ENCODE peak calls at places on chromosomes 6 and 20, in five cellular contexts. One of them, this sample, is unnamed.
A peak's percentile ranks its signal among the peaks of the same experiment; 100 is the strongest.

GRCh38 chr6:95280690-95281273 is 296.6 kb upstream of the MANEA start:
- DNase-seq in psoas muscle: no peak
- DNase-seq in mammary epithelial cell: no peak
- DNase-seq in SJSA1: no peak
- DNase-seq in cardiac muscle cell: peak; percentile 80
- DNase-seq in this sample: no peak

GRCh38 chr20:50758469-50758868 is 27.1 kb downstream of the PARD6B start:
- DNase-seq in SJSA1: peak; percentile 37
- DNase-seq in mammary epithelial cell: peak; percentile 83
- DNase-seq in psoas muscle: no peak
- DNase-seq in cardiac muscle cell: no peak
- DNase-seq in this sample: no peak

GRCh38 chr6:31922942-31923341 is 4.6 kb upstream of the C2 start:
- DNase-seq in psoas muscle: no peak
- DNase-seq in cardiac muscle cell: no peak
- DNase-seq in mammary epithelial cell: no peak
- DNase-seq in SJSA1: no peak
- DNase-seq in this sample: peak; percentile 32

GRCh38 chr20:14189794-14190402 is 147.5 kb downstream of the FLRT3 start:
- DNase-seq in psoas muscle: no peak
- DNase-seq in cardiac muscle cell: peak; percentile 47
- DNase-seq in mammary epithelial cell: peak; percentile 44
- DNase-seq in SJSA1: peak; percentile 9
- DNase-seq in this sample: no peak

GRCh38 chr20:35290887-35291417 is 1.3 kb downstream of the FAM83C start:
- DNase-seq in cardiac muscle cell: no peak
- DNase-seq in psoas muscle: no peak
- DNase-seq in SJSA1: no peak
- DNase-seq in mammary epithelial cell: no peak
- DNase-seq in this sample: no peak

GRCh38 chr20:58839474-58839874 is 11.2 kb downstream of the GNAS-AS1 start:
- DNase-seq in cardiac muscle cell: peak; percentile 72
- DNase-seq in mammary epithelial cell: peak; percentile 16
- DNase-seq in SJSA1: peak; percentile 67
- DNase-seq in psoas muscle: peak; percentile 68
- DNase-seq in this sample: peak; percentile 52

GRCh38 chr6:167972193-167972592 is 25.3 kb upstream of the KIF25 start:
- DNase-seq in cardiac muscle cell: no peak
- DNase-seq in psoas muscle: no peak
- DNase-seq in SJSA1: no peak
- DNase-seq in mammary epithelial cell: no peak
- DNase-seq in this sample: no peak

GRCh38 chr6:77341058-77341986 is 122.0 kb downstream of the HTR1B start:
- DNase-seq in SJSA1: no peak
- DNase-seq in cardiac muscle cell: peak; percentile 54
- DNase-seq in psoas muscle: no peak
- DNase-seq in mammary epithelial cell: no peak
- DNase-seq in this sample: no peak

GRCh38 chr6:16849280-16850210 is 88.3 kb upstream of the ATXN1 start:
- DNase-seq in mammary epithelial cell: no peak
- DNase-seq in cardiac muscle cell: no peak
- DNase-seq in SJSA1: no peak
- DNase-seq in psoas muscle: peak; percentile 48
- DNase-seq in this sample: no peak

GRCh38 chr6:168637853-168638252 is 196.9 kb downstream of the SMOC2 start:
- DNase-seq in psoas muscle: no peak
- DNase-seq in mammary epithelial cell: no peak
- DNase-seq in cardiac muscle cell: no peak
- DNase-seq in SJSA1: no peak
- DNase-seq in this sample: no peak

GRCh38 chr6:137134483-137134882 is 39.0 kb downstream of the IL22RA2 start:
- DNase-seq in cardiac muscle cell: no peak
- DNase-seq in mammary epithelial cell: no peak
- DNase-seq in psoas muscle: no peak
- DNase-seq in SJSA1: no peak
- DNase-seq in this sample: no peak

GRCh38 chr6:345747-346388 is 45.7 kb upstream of the IRF4 start:
- DNase-seq in psoas muscle: no peak
- DNase-seq in cardiac muscle cell: no peak
- DNase-seq in mammary epithelial cell: no peak
- DNase-seq in SJSA1: no peak
- DNase-seq in this sample: no peak

GRCh38 chr20:3732327-3733118 is at the start of gene HSPA12B:
- DNase-seq in SJSA1: no peak
- DNase-seq in mammary epithelial cell: no peak
- DNase-seq in psoas muscle: peak; percentile 51
- DNase-seq in cardiac muscle cell: peak; percentile 35
- DNase-seq in this sample: no peak

DNA sequence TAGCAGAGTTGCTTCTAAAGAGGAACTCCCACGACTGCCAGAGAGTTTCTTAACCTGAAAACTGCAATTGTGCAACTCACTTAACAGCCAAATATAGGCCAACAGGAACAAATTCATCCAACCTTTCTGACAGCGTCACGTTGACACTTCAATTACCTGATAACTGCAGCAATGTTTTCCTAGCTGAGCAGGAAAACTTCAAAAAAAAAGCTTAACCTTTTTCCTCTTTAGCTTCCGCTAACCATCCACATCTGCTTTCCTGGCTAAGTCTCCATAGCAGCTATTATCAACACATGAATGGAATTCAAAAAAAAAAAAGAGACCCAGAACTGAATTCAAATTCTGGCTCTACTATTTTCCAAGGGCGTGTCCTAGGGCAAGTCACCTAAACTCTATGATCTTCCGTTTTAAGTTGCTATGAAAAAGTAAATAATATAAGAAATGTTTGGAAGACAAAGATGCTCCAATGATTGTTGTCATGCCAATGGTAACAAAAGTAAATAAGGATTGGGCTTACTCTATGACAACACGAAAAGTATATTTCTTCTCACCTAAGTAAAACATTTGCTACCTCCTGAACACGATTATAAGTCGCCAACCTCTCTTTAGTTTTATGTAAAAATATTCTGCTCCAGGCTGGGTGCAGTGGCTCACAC is 524.6 kb upstream of the JARID2 start:
- DNase-seq in psoas muscle: no peak
- DNase-seq in mammary epithelial cell: no peak
- DNase-seq in SJSA1: no peak
- DNase-seq in cardiac muscle cell: peak; percentile 64
- DNase-seq in this sample: no peak
- H3K4me1 ChIP-seq in psoas muscle: no peaks in the 10 kb centered on the region
- H3K4me1 ChIP-seq in mammary epithelial cell: peaks cover 15% of the 10 kb centered on the region
- H3K4me1 ChIP-seq in SJSA1: no peaks in the 10 kb centered on the region
- H3K4me1 ChIP-seq in cardiac muscle cell: peaks cover 33% of the 10 kb centered on the region
- H3K4me1 ChIP-seq in this sample: no peaks in the 10 kb centered on the region

GRCh38 chr6:150417899-150418824 is 49.4 kb downstream of the IYD start:
- DNase-seq in SJSA1: peak; percentile 86
- DNase-seq in cardiac muscle cell: peak; percentile 80
- DNase-seq in psoas muscle: no peak
- DNase-seq in mammary epithelial cell: peak; percentile 79
- DNase-seq in this sample: peak; percentile 29
- H3K4me3 ChIP-seq in SJSA1: peak overlapping the region; percentile 7
- H3K4me3 ChIP-seq in cardiac muscle cell: no peak overlapping the region
- H3K4me3 ChIP-seq in psoas muscle: peak overlapping the region; percentile 51
- H3K4me3 ChIP-seq in mammary epithelial cell: peak overlapping the region; percentile 51
- H3K4me3 ChIP-seq in this sample: no peak overlapping the region

DNA sequence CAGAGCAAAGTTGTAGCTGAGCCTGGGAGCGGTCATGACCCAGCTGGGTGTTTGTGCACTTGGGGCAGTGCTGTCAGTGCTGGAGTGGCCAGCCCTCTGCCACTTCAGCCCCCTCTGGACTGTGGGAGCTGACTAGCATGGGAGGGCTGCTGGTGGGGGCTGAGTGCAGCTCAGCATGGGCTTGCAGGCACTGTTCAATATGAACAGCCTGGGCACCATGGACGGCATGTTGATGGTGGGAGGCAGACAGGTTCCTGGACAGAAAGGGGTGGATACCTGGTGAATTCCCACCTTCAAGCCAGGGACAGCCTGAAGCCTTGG is 50.5 kb downstream of the GGTLC1 start:
- DNase-seq in SJSA1: no peak
- DNase-seq in mammary epithelial cell: no peak
- DNase-seq in cardiac muscle cell: no peak
- DNase-seq in psoas muscle: no peak
- DNase-seq in this sample: no peak
- H3K4me1 ChIP-seq in SJSA1: no peaks in the 10 kb centered on the region
- H3K4me1 ChIP-seq in mammary epithelial cell: no peaks in the 10 kb centered on the region
- H3K4me1 ChIP-seq in cardiac muscle cell: no peaks in the 10 kb centered on the region
- H3K4me1 ChIP-seq in psoas muscle: no peaks in the 10 kb centered on the region
- H3K4me1 ChIP-seq in this sample: no peaks in the 10 kb centered on the region

DNA sequence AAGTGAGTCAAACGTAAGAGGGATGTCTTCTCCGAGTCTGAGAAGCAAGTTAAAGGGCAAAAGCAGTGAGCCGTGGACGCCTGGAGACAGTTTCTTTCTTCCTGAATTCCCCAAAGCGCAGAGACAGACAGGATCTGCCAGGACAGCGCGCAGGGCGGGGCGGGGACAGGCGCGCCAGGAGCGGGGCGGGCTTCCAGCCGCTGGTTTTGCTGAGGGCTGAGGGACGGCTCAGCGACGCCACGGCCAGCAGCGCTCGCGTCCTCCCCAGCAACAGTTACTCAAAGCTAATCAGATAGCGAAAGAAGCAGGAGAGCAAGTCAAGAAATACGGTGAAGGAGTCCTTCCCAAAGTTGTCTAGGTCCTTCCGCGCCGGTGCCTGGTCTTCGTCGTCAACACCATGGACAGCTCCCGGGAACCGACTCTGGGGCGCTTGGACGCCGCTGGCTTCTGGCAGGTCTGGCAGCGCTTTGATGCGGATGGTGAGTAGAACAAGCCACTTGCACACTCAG is at the start of gene SCGN:
- DNase-seq in SJSA1: peak; percentile 32
- DNase-seq in psoas muscle: peak; percentile 61
- DNase-seq in mammary epithelial cell: peak; percentile 67
- DNase-seq in cardiac muscle cell: peak; percentile 91
- DNase-seq in this sample: peak; percentile 79
- H3K4me3 ChIP-seq in SJSA1: no peak within 1 kb of the TSS
- H3K4me3 ChIP-seq in psoas muscle: no peak within 1 kb of the TSS
- H3K4me3 ChIP-seq in mammary epithelial cell: peak within 1 kb of the TSS; percentile 28
- H3K4me3 ChIP-seq in cardiac muscle cell: peak within 1 kb of the TSS; percentile 11
- H3K4me3 ChIP-seq in this sample: no peak within 1 kb of the TSS

GRCh38 chr20:62068997-62069396 is 3.3 kb upstream of the TAF4 start:
- DNase-seq in psoas muscle: no peak
- DNase-seq in SJSA1: no peak
- DNase-seq in mammary epithelial cell: no peak
- DNase-seq in cardiac muscle cell: no peak
- DNase-seq in this sample: no peak
- H3K4me1 ChIP-seq in psoas muscle: peaks cover 26% of the 10 kb centered on the region
- H3K4me1 ChIP-seq in SJSA1: peaks cover 14% of the 10 kb centered on the region
- H3K4me1 ChIP-seq in mammary epithelial cell: peaks cover 13% of the 10 kb centered on the region
- H3K4me1 ChIP-seq in cardiac muscle cell: peaks cover 21% of the 10 kb centered on the region
- H3K4me1 ChIP-seq in this sample: peaks cover 10% of the 10 kb centered on the region

DNA sequence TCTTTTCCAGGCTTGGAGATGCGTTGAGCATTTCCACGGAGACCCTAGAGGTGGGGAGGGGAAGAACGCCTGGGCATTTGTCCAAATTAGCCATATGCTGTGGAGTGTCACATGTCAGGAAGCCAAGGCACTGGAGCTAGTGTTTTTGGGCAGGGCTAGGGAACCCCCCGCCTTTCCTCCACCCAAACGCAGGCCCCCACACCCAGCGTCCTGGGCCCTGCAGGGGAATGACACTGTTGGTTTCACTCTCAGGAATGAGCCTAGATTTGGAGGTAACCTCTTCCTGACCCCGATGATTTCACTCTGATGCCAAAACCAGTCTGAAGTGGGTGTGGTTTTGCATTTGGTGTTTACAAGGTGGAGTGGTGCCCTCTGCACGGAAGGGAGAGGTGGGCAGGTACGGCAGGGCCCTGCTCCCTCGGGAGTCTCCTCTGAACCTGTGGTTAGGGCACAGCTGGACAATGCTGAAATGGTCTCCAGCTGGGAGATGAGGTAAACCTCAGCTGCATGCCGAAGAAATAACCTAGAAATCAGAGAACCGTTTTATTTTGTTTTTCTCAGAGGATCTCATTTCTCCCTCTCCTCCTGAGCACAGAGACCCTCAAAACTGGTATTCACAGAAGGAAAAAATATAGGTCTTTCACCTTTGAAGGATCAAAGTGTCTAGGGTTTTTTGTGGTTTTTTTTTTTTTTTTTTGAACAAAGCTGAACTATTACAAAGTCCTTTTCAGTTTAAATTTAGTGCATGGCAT is 29.6 kb downstream of the MTHFD1L start:
- DNase-seq in cardiac muscle cell: peak; percentile 33
- DNase-seq in SJSA1: peak; percentile 15
- DNase-seq in psoas muscle: no peak
- DNase-seq in mammary epithelial cell: peak; percentile 50
- DNase-seq in this sample: no peak
- H3K4me3 ChIP-seq in cardiac muscle cell: no peak overlapping the region
- H3K4me3 ChIP-seq in SJSA1: no peak overlapping the region
- H3K4me3 ChIP-seq in psoas muscle: no peak overlapping the region
- H3K4me3 ChIP-seq in mammary epithelial cell: no peak overlapping the region
- H3K4me3 ChIP-seq in this sample: no peak overlapping the region

DNA sequence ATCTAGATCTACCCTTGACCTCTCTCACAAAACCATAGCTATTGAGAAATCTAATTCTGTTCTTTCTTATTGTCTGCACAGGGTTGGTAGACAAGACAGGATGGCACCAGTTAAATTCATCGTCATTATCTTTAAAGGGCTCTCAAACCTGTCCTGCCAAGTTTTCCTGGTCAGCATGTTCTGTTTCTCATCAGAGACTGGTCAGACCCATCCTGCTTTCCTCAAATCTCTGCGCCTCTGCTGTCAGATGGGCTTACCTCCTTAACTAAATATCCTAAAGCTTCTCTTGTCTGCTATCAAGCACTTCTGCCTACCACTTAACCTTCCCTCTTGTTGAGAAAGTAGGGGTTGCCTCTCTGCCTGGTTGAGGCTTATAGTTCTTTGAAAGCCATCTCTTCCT is 125.2 kb downstream of the MYO6 start:
- DNase-seq in cardiac muscle cell: peak; percentile 51
- DNase-seq in SJSA1: no peak
- DNase-seq in mammary epithelial cell: no peak
- DNase-seq in psoas muscle: no peak
- DNase-seq in this sample: no peak
- H3K4me1 ChIP-seq in cardiac muscle cell: peaks cover 45% of the 10 kb centered on the region
- H3K4me1 ChIP-seq in SJSA1: no peaks in the 10 kb centered on the region
- H3K4me1 ChIP-seq in mammary epithelial cell: no peaks in the 10 kb centered on the region
- H3K4me1 ChIP-seq in psoas muscle: no peaks in the 10 kb centered on the region
- H3K4me1 ChIP-seq in this sample: no peaks in the 10 kb centered on the region

GRCh38 chr6:12013368-12013617 is 1.2 kb downstream of the HIVEP1 start:
- DNase-seq in mammary epithelial cell: no peak
- DNase-seq in SJSA1: no peak
- DNase-seq in cardiac muscle cell: no peak
- DNase-seq in psoas muscle: no peak
- DNase-seq in this sample: no peak
- H3K4me3 ChIP-seq in mammary epithelial cell: peak overlapping the region; percentile 85
- H3K4me3 ChIP-seq in SJSA1: peak overlapping the region; percentile 63
- H3K4me3 ChIP-seq in cardiac muscle cell: peak overlapping the region; percentile 74
- H3K4me3 ChIP-seq in psoas muscle: peak overlapping the region; percentile 88
- H3K4me3 ChIP-seq in this sample: peak overlapping the region; percentile 83

GRCh38 chr6:84356907-84357306 is 129.5 kb upstream of the CEP162 start:
- DNase-seq in SJSA1: no peak
- DNase-seq in mammary epithelial cell: no peak
- DNase-seq in cardiac muscle cell: no peak
- DNase-seq in psoas muscle: no peak
- DNase-seq in this sample: no peak

GRCh38 chr6:84358581-84358980 is 131.1 kb upstream of the CEP162 start:
- DNase-seq in SJSA1: peak; percentile 86
- DNase-seq in mammary epithelial cell: no peak
- DNase-seq in cardiac muscle cell: no peak
- DNase-seq in psoas muscle: no peak
- DNase-seq in this sample: no peak

GRCh38 chr6:84360039-84360438 is 132.6 kb upstream of the CEP162 start:
- DNase-seq in cardiac muscle cell: no peak
- DNase-seq in psoas muscle: no peak
- DNase-seq in mammary epithelial cell: no peak
- DNase-seq in SJSA1: no peak
- DNase-seq in this sample: no peak

GRCh38 chr6:84353459-84354423 is 126.3 kb upstream of the CEP162 start:
- DNase-seq in SJSA1: peak; percentile 68
- DNase-seq in mammary epithelial cell: no peak
- DNase-seq in psoas muscle: no peak
- DNase-seq in cardiac muscle cell: no peak
- DNase-seq in this sample: no peak

GRCh38 chr6:84357631-84358030 is 130.2 kb upstream of the CEP162 start:
- DNase-seq in psoas muscle: no peak
- DNase-seq in SJSA1: no peak
- DNase-seq in mammary epithelial cell: no peak
- DNase-seq in cardiac muscle cell: no peak
- DNase-seq in this sample: no peak
- H3K4me1 ChIP-seq in psoas muscle: no peaks in the 10 kb centered on the region
- H3K4me1 ChIP-seq in SJSA1: peaks cover 54% of the 10 kb centered on the region
- H3K4me1 ChIP-seq in mammary epithelial cell: no peaks in the 10 kb centered on the region
- H3K4me1 ChIP-seq in cardiac muscle cell: no peaks in the 10 kb centered on the region
- H3K4me1 ChIP-seq in this sample: no peaks in the 10 kb centered on the region

This sample was measured in thyroid gland.